ENCODE peak calls at places on chromosomes 2 and 18, in ten cellular contexts. One of them, this sample, is unnamed.

GRCh38 chr2:115386465-115386864 is 944.0 kb downstream of the DPP10 start:
- DNase-seq in uterus: no peak
- DNase-seq in A549: no peak
- DNase-seq in suprapubic skin: no peak
- DNase-seq in spleen: no peak
- DNase-seq in lower leg skin: no peak
- DNase-seq in heart left ventricle: no peak
- DNase-seq in sigmoid colon: no peak
- DNase-seq in body of pancreas: no peak
- DNase-seq in ovary: no peak
- DNase-seq in this sample: no peak

GRCh38 chr2:239143858-239144712 is 256.7 kb downstream of the HDAC4 start:
- DNase-seq in uterus: peak
- DNase-seq in A549: peak
- DNase-seq in suprapubic skin: no peak
- DNase-seq in spleen: peak
- DNase-seq in lower leg skin: no peak
- DNase-seq in heart left ventricle: no peak
- DNase-seq in sigmoid colon: no peak
- DNase-seq in body of pancreas: peak
- DNase-seq in ovary: no peak
- DNase-seq in this sample: peak

GRCh38 chr2:200507179-200507578 is 2.7 kb downstream of the KCTD18 start:
- DNase-seq in uterus: no peak
- DNase-seq in A549: no peak
- DNase-seq in suprapubic skin: no peak
- DNase-seq in spleen: no peak
- DNase-seq in lower leg skin: no peak
- DNase-seq in heart left ventricle: no peak
- DNase-seq in sigmoid colon: no peak
- DNase-seq in body of pancreas: no peak
- DNase-seq in ovary: no peak
- DNase-seq in this sample: no peak

GRCh38 chr18:3885209-3885792 is 435.3 kb downstream of the TGIF1 start:
- DNase-seq in uterus: no peak
- DNase-seq in A549: peak
- DNase-seq in suprapubic skin: no peak
- DNase-seq in spleen: no peak
- DNase-seq in lower leg skin: no peak
- DNase-seq in heart left ventricle: no peak
- DNase-seq in sigmoid colon: no peak
- DNase-seq in body of pancreas: no peak
- DNase-seq in ovary: no peak
- DNase-seq in this sample: peak

GRCh38 chr2:236250909-236251579 is 13.2 kb downstream of the ASB18 start:
- DNase-seq in uterus: no peak
- DNase-seq in A549: no peak
- DNase-seq in suprapubic skin: no peak
- DNase-seq in spleen: no peak
- DNase-seq in lower leg skin: no peak
- DNase-seq in heart left ventricle: no peak
- DNase-seq in sigmoid colon: no peak
- DNase-seq in body of pancreas: no peak
- DNase-seq in ovary: no peak
- DNase-seq in this sample: no peak

GRCh38 chr18:1539276-1539675 is 634.6 kb downstream of the ADCYAP1 start:
- DNase-seq in uterus: no peak
- DNase-seq in A549: no peak
- DNase-seq in suprapubic skin: no peak
- DNase-seq in spleen: no peak
- DNase-seq in lower leg skin: no peak
- DNase-seq in heart left ventricle: no peak
- DNase-seq in sigmoid colon: no peak
- DNase-seq in body of pancreas: no peak
- DNase-seq in ovary: no peak
- DNase-seq in this sample: no peak

GRCh38 chr2:88067189-88067588 is 436 bp upstream of the SMYD1 start:
- DNase-seq in uterus: no peak
- DNase-seq in A549: no peak
- DNase-seq in suprapubic skin: no peak
- DNase-seq in spleen: no peak
- DNase-seq in lower leg skin: no peak
- DNase-seq in heart left ventricle: peak
- DNase-seq in sigmoid colon: no peak
- DNase-seq in body of pancreas: no peak
- DNase-seq in ovary: no peak
- DNase-seq in this sample: no peak

GRCh38 chr2:190210471-190210870 is 109.2 kb downstream of the HIBCH start:
- DNase-seq in uterus: no peak
- DNase-seq in A549: no peak
- DNase-seq in suprapubic skin: no peak
- DNase-seq in spleen: no peak
- DNase-seq in lower leg skin: no peak
- DNase-seq in heart left ventricle: no peak
- DNase-seq in sigmoid colon: no peak
- DNase-seq in body of pancreas: no peak
- DNase-seq in ovary: no peak
- DNase-seq in this sample: no peak

GRCh38 chr2:1869987-1870386 is 125.7 kb upstream of the PXDN start:
- DNase-seq in uterus: no peak
- DNase-seq in A549: no peak
- DNase-seq in suprapubic skin: no peak
- DNase-seq in spleen: no peak
- DNase-seq in lower leg skin: peak
- DNase-seq in heart left ventricle: no peak
- DNase-seq in sigmoid colon: no peak
- DNase-seq in body of pancreas: no peak
- DNase-seq in ovary: no peak
- DNase-seq in this sample: no peak

DNA sequence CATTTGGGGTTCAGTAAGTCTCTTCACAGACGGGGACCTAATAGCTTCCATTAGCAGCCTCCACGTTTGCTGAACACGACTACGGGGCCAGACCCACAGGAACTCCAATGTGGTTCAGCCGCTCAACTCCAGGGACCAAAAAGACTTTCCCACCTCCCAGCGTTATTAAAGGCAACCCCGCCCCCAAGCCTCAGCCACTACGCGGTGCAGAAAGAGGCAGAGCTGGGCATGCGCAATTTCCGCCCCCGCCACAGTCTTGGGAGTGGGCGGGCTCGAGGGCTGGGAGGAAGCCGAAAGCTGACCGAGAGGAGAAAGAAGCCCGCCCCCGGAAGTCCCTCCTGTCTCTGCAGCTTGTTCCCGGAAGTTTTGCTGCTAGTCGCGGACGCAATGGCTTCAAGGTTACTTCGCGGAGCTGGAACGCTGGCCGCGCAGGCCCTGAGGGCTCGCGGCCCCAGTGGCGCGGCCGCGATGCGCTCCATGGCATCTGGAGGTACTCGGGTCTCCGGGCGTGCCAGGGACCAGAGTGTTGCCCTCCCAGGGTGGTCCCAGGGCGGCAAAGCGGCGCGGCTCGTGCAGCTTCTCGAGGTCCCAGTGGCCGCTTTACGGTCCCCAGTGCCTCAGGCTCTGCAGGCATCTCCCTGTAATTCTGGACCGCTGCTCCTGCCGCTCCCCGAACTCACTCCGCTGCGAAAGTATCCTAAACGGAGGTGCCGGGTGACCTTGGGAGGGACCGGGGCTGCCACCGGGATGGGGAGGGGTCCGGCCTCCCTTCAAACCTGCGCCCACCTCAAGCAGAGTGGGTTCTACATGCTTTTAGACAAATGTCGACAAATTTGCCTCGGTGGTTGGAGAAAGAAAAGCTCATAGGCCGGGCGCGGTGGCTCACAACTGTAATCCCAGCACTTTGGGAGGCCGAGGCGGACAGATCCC is at the start of gene COX5B:
- DNase-seq in uterus: peak
- DNase-seq in A549: peak
- DNase-seq in suprapubic skin: peak
- DNase-seq in spleen: peak
- DNase-seq in lower leg skin: peak
- DNase-seq in heart left ventricle: peak
- DNase-seq in sigmoid colon: peak
- DNase-seq in body of pancreas: peak
- DNase-seq in ovary: peak
- DNase-seq in this sample: peak
- TF ChIP-seq POLR2A in uterus: peak
- TF ChIP-seq POLR2A in A549: peak
- TF ChIP-seq POLR2A in suprapubic skin: peak
- TF ChIP-seq POLR2A in spleen: peak
- TF ChIP-seq POLR2A in lower leg skin: no peak
- TF ChIP-seq POLR2A in heart left ventricle: peak
- TF ChIP-seq POLR2A in sigmoid colon: peak
- TF ChIP-seq POLR2A in body of pancreas: peak
- TF ChIP-seq POLR2A in ovary: peak
- TF ChIP-seq POLR2A in this sample: peak

GRCh38 chr2:231711677-231712461 is 3.5 kb downstream of the PTMA start:
- DNase-seq in uterus: no peak
- DNase-seq in A549: no peak
- DNase-seq in suprapubic skin: no peak
- DNase-seq in spleen: peak
- DNase-seq in lower leg skin: no peak
- DNase-seq in heart left ventricle: no peak
- DNase-seq in sigmoid colon: no peak
- DNase-seq in body of pancreas: no peak
- DNase-seq in ovary: no peak
- DNase-seq in this sample: no peak
- TF ChIP-seq POLR2A in uterus: no peak
- TF ChIP-seq POLR2A in A549: no peak
- TF ChIP-seq POLR2A in suprapubic skin: no peak
- TF ChIP-seq POLR2A in spleen: no peak
- TF ChIP-seq POLR2A in lower leg skin: no peak
- TF ChIP-seq POLR2A in heart left ventricle: no peak
- TF ChIP-seq POLR2A in sigmoid colon: no peak
- TF ChIP-seq POLR2A in body of pancreas: no peak
- TF ChIP-seq POLR2A in ovary: no peak
- TF ChIP-seq POLR2A in this sample: no peak

GRCh38 chr2:227615906-227616305 is 1.3 kb upstream of the SCYGR3 start:
- DNase-seq in uterus: no peak
- DNase-seq in A549: no peak
- DNase-seq in suprapubic skin: no peak
- DNase-seq in spleen: no peak
- DNase-seq in lower leg skin: no peak
- DNase-seq in heart left ventricle: no peak
- DNase-seq in sigmoid colon: no peak
- DNase-seq in body of pancreas: no peak
- DNase-seq in ovary: no peak
- DNase-seq in this sample: no peak

GRCh38 chr2:227614246-227614645 is 394 bp downstream of the SCYGR3 start:
- DNase-seq in uterus: no peak
- DNase-seq in A549: no peak
- DNase-seq in suprapubic skin: no peak
- DNase-seq in spleen: no peak
- DNase-seq in lower leg skin: no peak
- DNase-seq in heart left ventricle: no peak
- DNase-seq in sigmoid colon: no peak
- DNase-seq in body of pancreas: no peak
- DNase-seq in ovary: no peak
- DNase-seq in this sample: no peak

GRCh38 chr2:227614740-227615139 is at the start of gene SCYGR3:
- DNase-seq in uterus: no peak
- DNase-seq in A549: no peak
- DNase-seq in suprapubic skin: no peak
- DNase-seq in spleen: no peak
- DNase-seq in lower leg skin: no peak
- DNase-seq in heart left ventricle: no peak
- DNase-seq in sigmoid colon: no peak
- DNase-seq in body of pancreas: no peak
- DNase-seq in ovary: no peak
- DNase-seq in this sample: no peak

GRCh38 chr2:227616631-227617030 is 667 bp upstream of the SCYGR4 start:
- DNase-seq in uterus: no peak
- DNase-seq in A549: no peak
- DNase-seq in suprapubic skin: no peak
- DNase-seq in spleen: no peak
- DNase-seq in lower leg skin: no peak
- DNase-seq in heart left ventricle: no peak
- DNase-seq in sigmoid colon: no peak
- DNase-seq in body of pancreas: no peak
- DNase-seq in ovary: no peak
- DNase-seq in this sample: no peak

GRCh38 chr2:227615181-227615580 is 541 bp upstream of the SCYGR3 start:
- DNase-seq in uterus: no peak
- DNase-seq in A549: no peak
- DNase-seq in suprapubic skin: no peak
- DNase-seq in spleen: no peak
- DNase-seq in lower leg skin: no peak
- DNase-seq in heart left ventricle: no peak
- DNase-seq in sigmoid colon: no peak
- DNase-seq in body of pancreas: no peak
- DNase-seq in ovary: no peak
- DNase-seq in this sample: no peak
- TF ChIP-seq POLR2A in uterus: no peak
- TF ChIP-seq POLR2A in A549: no peak
- TF ChIP-seq POLR2A in suprapubic skin: no peak
- TF ChIP-seq POLR2A in spleen: no peak
- TF ChIP-seq POLR2A in lower leg skin: no peak
- TF ChIP-seq POLR2A in heart left ventricle: no peak
- TF ChIP-seq POLR2A in sigmoid colon: no peak
- TF ChIP-seq POLR2A in body of pancreas: no peak
- TF ChIP-seq POLR2A in ovary: no peak
- TF ChIP-seq POLR2A in this sample: no peak

GRCh38 chr2:27376151-27376865 is 4.2 kb downstream of the ZNF513 start:
- DNase-seq in uterus: no peak
- DNase-seq in A549: no peak
- DNase-seq in suprapubic skin: no peak
- DNase-seq in spleen: no peak
- DNase-seq in lower leg skin: no peak
- DNase-seq in heart left ventricle: no peak
- DNase-seq in sigmoid colon: no peak
- DNase-seq in body of pancreas: no peak
- DNase-seq in ovary: no peak
- DNase-seq in this sample: no peak
- TF ChIP-seq POLR2A in uterus: no peak
- TF ChIP-seq POLR2A in A549: no peak
- TF ChIP-seq POLR2A in suprapubic skin: no peak
- TF ChIP-seq POLR2A in spleen: no peak
- TF ChIP-seq POLR2A in lower leg skin: no peak
- TF ChIP-seq POLR2A in heart left ventricle: no peak
- TF ChIP-seq POLR2A in sigmoid colon: no peak
- TF ChIP-seq POLR2A in body of pancreas: no peak
- TF ChIP-seq POLR2A in ovary: no peak
- TF ChIP-seq POLR2A in this sample: peak

This sample was measured in erythroblast.